ENCODE peak calls at places on chromosomes 13 and 19, in five cellular contexts. F, D, U, K and J are unnamed samples.

GRCh38 chr13:99374994-99375805 is 68.0 kb upstream of the GPR183 start:
- DNase-seq in F (no peak), D (no peak), U (no peak), K (no peak), J (peak)

GRCh38 chr13:59144700-59145099 is 1019.0 kb downstream of the DIAPH3 start:
- DNase-seq in F (no peak), D (no peak), U (no peak), K (peak), J (peak)

GRCh38 chr19:48963371-48964204 is 1.5 kb upstream of the FTL start:
- DNase-seq in F (peak), D (peak), U (peak), K (peak), J (peak)

GRCh38 chr19:377801-378581 is 31.0 kb downstream of the C2CD4C start:
- DNase-seq in F (no peak), D (no peak), U (no peak), K (no peak), J (no peak)

GRCh38 chr13:44212633-44213387 is 160.8 kb upstream of the SERP2 start:
- DNase-seq in F (no peak), D (no peak), U (no peak), K (peak), J (no peak)

GRCh38 chr13:47326061-47326460 is 429.2 kb upstream of the HTR2A start:
- DNase-seq in F (no peak), D (no peak), U (no peak), K (peak), J (no peak)

GRCh38 chr19:5693195-5694166 is 3.4 kb downstream of the RPL36 start:
- DNase-seq in F (no peak), D (no peak), U (no peak), K (no peak), J (peak)

GRCh38 chr19:38684078-38684861 is 36.8 kb downstream of the ACTN4 start:
- DNase-seq in F (peak), D (peak), U (no peak), K (peak), J (peak)

GRCh38 chr13:33351324-33351723 is 65.8 kb upstream of the STARD13 start:
- DNase-seq in F (no peak), D (no peak), U (no peak), K (peak), J (peak)

GRCh38 chr13:29137995-29138394 is 317.9 kb downstream of the MTUS2 start:
- DNase-seq in F (no peak), D (no peak), U (no peak), K (peak), J (no peak)